ENCODE peak calls at places on chromosomes 2 and 18, in seven cellular contexts. One of them, this sample, is unnamed.

GRCh38 chr2:168583710-168584521 is 127.8 kb downstream of the CERS6 start:
- DNase-seq in hepatocyte: no peak
- DNase-seq in PC-3: peak
- DNase-seq in body of pancreas: peak
- DNase-seq in tibial artery: no peak
- DNase-seq in A549: peak
- DNase-seq in aorta: no peak
- DNase-seq in this sample: peak

GRCh38 chr2:96987264-96987909 is 1.0 kb upstream of the FAM178B start:
- DNase-seq in aorta: no peak
- DNase-seq in PC-3: no peak
- DNase-seq in A549: no peak
- DNase-seq in body of pancreas: no peak
- DNase-seq in tibial artery: no peak
- DNase-seq in hepatocyte: no peak
- DNase-seq in this sample: no peak

GRCh38 chr2:120425014-120425413 is 79.1 kb downstream of the INHBB start:
- DNase-seq in hepatocyte: no peak
- DNase-seq in tibial artery: no peak
- DNase-seq in body of pancreas: no peak
- DNase-seq in A549: no peak
- DNase-seq in aorta: no peak
- DNase-seq in PC-3: no peak
- DNase-seq in this sample: no peak

GRCh38 chr2:164808776-164809175 is 32.8 kb downstream of the COBLL1 start:
- DNase-seq in hepatocyte: no peak
- DNase-seq in aorta: no peak
- DNase-seq in body of pancreas: no peak
- DNase-seq in A549: no peak
- DNase-seq in tibial artery: no peak
- DNase-seq in PC-3: no peak
- DNase-seq in this sample: no peak

GRCh38 chr2:172106128-172106961 is 3.6 kb upstream of the DLX2 start:
- DNase-seq in PC-3: peak
- DNase-seq in aorta: no peak
- DNase-seq in body of pancreas: peak
- DNase-seq in tibial artery: no peak
- DNase-seq in A549: peak
- DNase-seq in hepatocyte: peak
- DNase-seq in this sample: no peak

GRCh38 chr2:231000211-231000904 is 4.4 kb downstream of the SPATA3 start:
- DNase-seq in body of pancreas: peak
- DNase-seq in tibial artery: no peak
- DNase-seq in hepatocyte: no peak
- DNase-seq in A549: peak
- DNase-seq in PC-3: peak
- DNase-seq in aorta: no peak
- DNase-seq in this sample: no peak

GRCh38 chr18:41389936-41390667 is 564.9 kb upstream of the PIK3C3 start:
- DNase-seq in hepatocyte: no peak
- DNase-seq in A549: no peak
- DNase-seq in body of pancreas: no peak
- DNase-seq in PC-3: peak
- DNase-seq in tibial artery: no peak
- DNase-seq in aorta: no peak
- DNase-seq in this sample: no peak

GRCh38 chr18:73696171-73696570 is 451.5 kb downstream of the FBXO15 start:
- DNase-seq in aorta: no peak
- DNase-seq in A549: no peak
- DNase-seq in body of pancreas: no peak
- DNase-seq in hepatocyte: no peak
- DNase-seq in PC-3: no peak
- DNase-seq in tibial artery: no peak
- DNase-seq in this sample: no peak

GRCh38 chr2:186456941-186457340 is 29.1 kb upstream of the ZC3H15 start:
- DNase-seq in body of pancreas: no peak
- DNase-seq in A549: no peak
- DNase-seq in tibial artery: no peak
- DNase-seq in hepatocyte: no peak
- DNase-seq in PC-3: peak
- DNase-seq in aorta: no peak
- DNase-seq in this sample: peak

GRCh38 chr18:75238100-75238499 is 27.5 kb downstream of the TSHZ1 start:
- DNase-seq in tibial artery: no peak
- DNase-seq in body of pancreas: no peak
- DNase-seq in hepatocyte: no peak
- DNase-seq in A549: no peak
- DNase-seq in PC-3: no peak
- DNase-seq in aorta: no peak
- DNase-seq in this sample: no peak

GRCh38 chr2:20592106-20593071 is 58.5 kb downstream of the HS1BP3 start:
- DNase-seq in A549: no peak
- DNase-seq in PC-3: no peak
- DNase-seq in tibial artery: no peak
- DNase-seq in hepatocyte: no peak
- DNase-seq in aorta: peak
- DNase-seq in body of pancreas: peak
- DNase-seq in this sample: no peak

GRCh38 chr2:107730898-107731297 is 95.8 kb upstream of the RGPD4 start:
- DNase-seq in tibial artery: no peak
- DNase-seq in PC-3: peak
- DNase-seq in hepatocyte: no peak
- DNase-seq in body of pancreas: no peak
- DNase-seq in A549: no peak
- DNase-seq in aorta: no peak
- DNase-seq in this sample: peak

GRCh38 chr2:176081993-176082884 is 1.5 kb downstream of the EVX2 start:
- DNase-seq in body of pancreas: no peak
- DNase-seq in A549: no peak
- DNase-seq in hepatocyte: no peak
- DNase-seq in aorta: no peak
- DNase-seq in PC-3: no peak
- DNase-seq in tibial artery: no peak
- DNase-seq in this sample: no peak

GRCh38 chr2:239883326-239884050 is 141.7 kb downstream of the NDUFA10 start:
- DNase-seq in tibial artery: no peak
- DNase-seq in aorta: no peak
- DNase-seq in PC-3: no peak
- DNase-seq in body of pancreas: no peak
- DNase-seq in hepatocyte: no peak
- DNase-seq in A549: no peak
- DNase-seq in this sample: no peak

GRCh38 chr2:10285191-10285577 is 17.5 kb upstream of the HPCAL1 start:
- DNase-seq in aorta: no peak
- DNase-seq in hepatocyte: no peak
- DNase-seq in tibial artery: no peak
- DNase-seq in body of pancreas: no peak
- DNase-seq in PC-3: no peak
- DNase-seq in A549: no peak
- DNase-seq in this sample: no peak

GRCh38 chr2:10284108-10284870 is 18.4 kb upstream of the HPCAL1 start:
- DNase-seq in hepatocyte: no peak
- DNase-seq in A549: no peak
- DNase-seq in aorta: no peak
- DNase-seq in tibial artery: no peak
- DNase-seq in body of pancreas: no peak
- DNase-seq in PC-3: no peak
- DNase-seq in this sample: no peak

GRCh38 chr2:10286216-10287037 is 16.3 kb upstream of the HPCAL1 start:
- DNase-seq in tibial artery: no peak
- DNase-seq in A549: no peak
- DNase-seq in hepatocyte: no peak
- DNase-seq in PC-3: peak
- DNase-seq in aorta: no peak
- DNase-seq in body of pancreas: peak
- DNase-seq in this sample: no peak

GRCh38 chr2:10287766-10288165 is 14.9 kb upstream of the HPCAL1 start:
- DNase-seq in hepatocyte: no peak
- DNase-seq in body of pancreas: no peak
- DNase-seq in A549: no peak
- DNase-seq in aorta: no peak
- DNase-seq in tibial artery: no peak
- DNase-seq in PC-3: no peak
- DNase-seq in this sample: no peak

DNA sequence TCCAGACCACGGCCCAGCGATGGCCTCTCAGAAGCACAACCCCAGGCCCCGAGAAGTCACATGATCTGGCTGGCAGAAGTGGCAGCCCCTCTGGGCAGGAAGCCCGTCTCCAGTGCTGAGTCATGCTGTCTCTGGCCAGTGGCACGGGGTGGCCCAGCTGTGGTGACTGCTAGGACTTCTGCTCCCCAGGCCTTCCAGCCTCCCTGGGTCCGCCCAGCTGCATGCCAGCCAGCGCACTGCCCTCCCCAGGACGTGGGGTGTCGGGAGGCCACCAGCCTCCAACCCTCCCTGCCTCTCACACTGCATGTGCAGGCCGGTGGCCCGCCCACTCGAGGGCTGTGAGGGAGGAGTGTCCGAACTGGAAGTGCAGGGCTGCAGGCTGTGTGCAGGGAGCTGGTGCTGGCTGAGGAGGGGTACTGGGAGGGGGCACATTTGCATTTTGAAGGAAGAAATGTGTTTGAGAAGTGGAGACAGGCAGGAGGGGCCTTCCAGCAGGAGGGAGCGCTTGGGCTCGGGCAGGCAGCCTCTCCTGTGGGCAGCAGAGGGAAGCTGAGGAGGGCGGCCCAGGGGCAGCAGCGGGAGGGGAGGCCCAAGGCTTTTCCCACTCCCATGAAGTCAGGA is 17.0 kb upstream of the HPCAL1 start:
- DNase-seq in aorta: peak
- DNase-seq in tibial artery: peak
- DNase-seq in body of pancreas: peak
- DNase-seq in PC-3: peak
- DNase-seq in A549: peak
- DNase-seq in hepatocyte: peak
- DNase-seq in this sample: no peak
- H3K27ac ChIP-seq in aorta: peak
- H3K27ac ChIP-seq in tibial artery: peak
- H3K27ac ChIP-seq in body of pancreas: peak
- H3K27ac ChIP-seq in PC-3: peak
- H3K27ac ChIP-seq in A549: peak
- H3K27ac ChIP-seq in hepatocyte: no peak
- H3K27ac ChIP-seq in this sample: no peak

GRCh38 chr2:12059616-12060441 is 313.4 kb downstream of the LPIN1 start:
- DNase-seq in PC-3: peak
- DNase-seq in hepatocyte: no peak
- DNase-seq in tibial artery: no peak
- DNase-seq in A549: no peak
- DNase-seq in aorta: no peak
- DNase-seq in body of pancreas: no peak
- DNase-seq in this sample: no peak

GRCh38 chr2:12051831-12052230 is 305.4 kb downstream of the LPIN1 start:
- DNase-seq in aorta: no peak
- DNase-seq in PC-3: peak
- DNase-seq in A549: no peak
- DNase-seq in tibial artery: no peak
- DNase-seq in hepatocyte: no peak
- DNase-seq in body of pancreas: no peak
- DNase-seq in this sample: no peak

GRCh38 chr2:12057436-12058166 is 311.2 kb downstream of the LPIN1 start:
- DNase-seq in body of pancreas: peak
- DNase-seq in aorta: peak
- DNase-seq in PC-3: no peak
- DNase-seq in A549: no peak
- DNase-seq in tibial artery: peak
- DNase-seq in hepatocyte: no peak
- DNase-seq in this sample: no peak

GRCh38 chr2:12052771-12053170 is 306.3 kb downstream of the LPIN1 start:
- DNase-seq in A549: no peak
- DNase-seq in tibial artery: no peak
- DNase-seq in body of pancreas: no peak
- DNase-seq in hepatocyte: no peak
- DNase-seq in aorta: no peak
- DNase-seq in PC-3: peak
- DNase-seq in this sample: no peak

DNA sequence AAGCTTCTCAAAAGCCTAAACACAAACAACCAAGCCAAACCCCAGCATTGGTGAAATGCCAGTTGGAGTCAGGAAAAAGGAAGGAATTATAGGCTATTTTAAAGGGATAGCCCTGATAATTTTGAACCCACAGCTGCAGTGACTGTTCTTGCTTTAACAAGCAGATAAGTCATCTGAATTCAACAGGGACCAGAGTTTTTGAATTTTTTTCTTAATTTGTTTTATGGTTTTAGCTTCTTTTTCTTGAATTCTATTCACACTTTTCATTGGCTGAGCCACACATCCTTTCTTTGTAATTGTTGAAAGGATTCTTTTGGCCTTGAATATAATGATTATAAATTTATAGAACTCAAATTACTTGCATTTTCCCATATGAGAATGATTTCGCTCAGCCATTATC is 308.8 kb downstream of the LPIN1 start:
- DNase-seq in PC-3: no peak
- DNase-seq in aorta: no peak
- DNase-seq in hepatocyte: no peak
- DNase-seq in body of pancreas: no peak
- DNase-seq in tibial artery: no peak
- DNase-seq in A549: no peak
- DNase-seq in this sample: no peak
- H3K27ac ChIP-seq in PC-3: no peak
- H3K27ac ChIP-seq in aorta: no peak
- H3K27ac ChIP-seq in hepatocyte: no peak
- H3K27ac ChIP-seq in body of pancreas: no peak
- H3K27ac ChIP-seq in tibial artery: no peak
- H3K27ac ChIP-seq in A549: no peak
- H3K27ac ChIP-seq in this sample: no peak

DNA sequence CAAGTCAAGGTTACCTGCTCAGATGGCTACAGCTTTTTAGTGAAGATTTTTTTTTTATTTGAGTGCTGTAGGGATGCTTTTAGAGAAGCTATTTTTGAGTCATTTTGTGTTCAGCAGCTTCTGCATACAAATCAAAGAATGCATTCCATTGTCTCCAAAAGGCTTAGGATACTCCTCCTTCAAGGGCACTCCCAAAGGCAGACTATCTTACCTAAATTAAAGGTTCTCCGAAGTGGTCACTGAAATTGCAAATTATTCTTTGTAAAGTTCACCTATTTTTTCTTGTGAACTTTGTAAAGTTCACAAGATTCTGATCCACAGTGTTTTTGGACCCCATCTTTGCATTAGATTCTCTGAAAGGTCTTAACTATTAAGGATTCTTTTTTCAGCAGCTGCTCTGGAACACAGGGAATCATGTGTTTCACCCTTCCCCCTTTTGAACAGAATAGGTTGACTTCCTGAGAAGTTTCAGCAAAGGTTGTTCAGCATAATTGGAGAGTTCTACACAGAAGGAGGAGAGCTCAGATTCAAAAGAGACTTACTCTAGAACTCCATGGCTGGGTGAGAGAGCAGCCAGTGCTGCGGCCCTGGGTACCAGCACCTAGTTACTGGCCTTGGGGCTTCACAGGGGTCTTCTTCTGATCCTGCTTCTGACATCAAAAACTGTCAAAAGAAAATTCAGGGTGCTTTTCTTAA is 14.5 kb downstream of the CLIP4 start:
- DNase-seq in body of pancreas: no peak
- DNase-seq in A549: peak
- DNase-seq in aorta: no peak
- DNase-seq in tibial artery: no peak
- DNase-seq in PC-3: peak
- DNase-seq in hepatocyte: no peak
- DNase-seq in this sample: no peak
- H3K27ac ChIP-seq in body of pancreas: no peak
- H3K27ac ChIP-seq in A549: peak
- H3K27ac ChIP-seq in aorta: no peak
- H3K27ac ChIP-seq in tibial artery: peak
- H3K27ac ChIP-seq in PC-3: peak
- H3K27ac ChIP-seq in hepatocyte: no peak
- H3K27ac ChIP-seq in this sample: peak

GRCh38 chr2:72915907-72916742 is 1.2 kb upstream of the EMX1 start:
- DNase-seq in body of pancreas: peak
- DNase-seq in aorta: peak
- DNase-seq in tibial artery: no peak
- DNase-seq in PC-3: peak
- DNase-seq in A549: peak
- DNase-seq in hepatocyte: peak
- DNase-seq in this sample: no peak
- H3K27ac ChIP-seq in body of pancreas: no peak
- H3K27ac ChIP-seq in aorta: no peak
- H3K27ac ChIP-seq in tibial artery: no peak
- H3K27ac ChIP-seq in PC-3: no peak
- H3K27ac ChIP-seq in A549: peak
- H3K27ac ChIP-seq in hepatocyte: no peak
- H3K27ac ChIP-seq in this sample: no peak